ENCODE peak calls at places on chromosomes 13 and 19, in seven cellular contexts. One of them, this sample, is unnamed.

GRCh38 chr19:36638862-36639510 is 27.7 kb downstream of the ZNF461 start:
- DNase-seq in AG09319: no peak
- DNase-seq in heart right ventricle: no peak
- DNase-seq in NB4: peak; percentile 1
- DNase-seq in AG10803: no peak
- DNase-seq in cardiac muscle cell: no peak
- DNase-seq in endodermal cell: no peak
- DNase-seq in this sample: no peak

GRCh38 chr13:49495783-49496762 is at the start of gene PHF11:
- DNase-seq in AG09319: no peak
- DNase-seq in heart right ventricle: peak; percentile 82
- DNase-seq in NB4: peak; percentile 89
- DNase-seq in AG10803: peak; percentile 78
- DNase-seq in cardiac muscle cell: peak; percentile 64
- DNase-seq in endodermal cell: peak; percentile 89
- DNase-seq in this sample: peak; percentile 70

GRCh38 chr19:35038623-35039512 is 2.7 kb upstream of the HPN start:
- DNase-seq in AG09319: no peak
- DNase-seq in heart right ventricle: no peak
- DNase-seq in NB4: peak; percentile 43
- DNase-seq in AG10803: peak; percentile 32
- DNase-seq in cardiac muscle cell: no peak
- DNase-seq in endodermal cell: no peak
- DNase-seq in this sample: no peak

GRCh38 chr13:47175172-47175806 is 278.4 kb upstream of the HTR2A start:
- DNase-seq in AG09319: peak; percentile 40
- DNase-seq in heart right ventricle: no peak
- DNase-seq in NB4: peak; percentile 56
- DNase-seq in AG10803: peak; percentile 86
- DNase-seq in cardiac muscle cell: no peak
- DNase-seq in endodermal cell: no peak
- DNase-seq in this sample: no peak

GRCh38 chr13:72808917-72809500 is 27.1 kb downstream of the PIBF1 start:
- DNase-seq in AG09319: no peak
- DNase-seq in heart right ventricle: no peak
- DNase-seq in NB4: peak; percentile 29
- DNase-seq in AG10803: peak; percentile 4
- DNase-seq in cardiac muscle cell: peak; percentile 13
- DNase-seq in endodermal cell: no peak
- DNase-seq in this sample: no peak

GRCh38 chr13:95924389-95924994 is 128.7 kb downstream of the UGGT2 start:
- DNase-seq in AG09319: peak; percentile 40
- DNase-seq in heart right ventricle: no peak
- DNase-seq in NB4: peak; percentile 88
- DNase-seq in AG10803: peak; percentile 91
- DNase-seq in cardiac muscle cell: peak; percentile 13
- DNase-seq in endodermal cell: peak; percentile 57
- DNase-seq in this sample: no peak

GRCh38 chr13:98664047-98664446 is 87.1 kb upstream of the STK24 start:
- DNase-seq in AG09319: no peak
- DNase-seq in heart right ventricle: no peak
- DNase-seq in NB4: no peak
- DNase-seq in AG10803: peak; percentile 40
- DNase-seq in cardiac muscle cell: no peak
- DNase-seq in endodermal cell: no peak
- DNase-seq in this sample: no peak

GRCh38 chr19:1400281-1401137 is 833 bp downstream of the GAMT start:
- DNase-seq in AG09319: no peak
- DNase-seq in heart right ventricle: peak; percentile 68
- DNase-seq in NB4: no peak
- DNase-seq in AG10803: peak; percentile 13
- DNase-seq in cardiac muscle cell: peak; percentile 80
- DNase-seq in endodermal cell: no peak
- DNase-seq in this sample: no peak

GRCh38 chr19:47022541-47023447 is 3.2 kb downstream of the NPAS1 start:
- DNase-seq in AG09319: no peak
- DNase-seq in heart right ventricle: no peak
- DNase-seq in NB4: no peak
- DNase-seq in AG10803: no peak
- DNase-seq in cardiac muscle cell: no peak
- DNase-seq in endodermal cell: peak; percentile 71
- DNase-seq in this sample: no peak

GRCh38 chr13:114004416-114005205 is 30.7 kb upstream of the C13orf46 start:
- DNase-seq in AG09319: no peak
- DNase-seq in heart right ventricle: no peak
- DNase-seq in NB4: no peak
- DNase-seq in AG10803: no peak
- DNase-seq in cardiac muscle cell: no peak
- DNase-seq in endodermal cell: no peak
- DNase-seq in this sample: no peak

GRCh38 chr13:60165391-60166099 is 1.8 kb upstream of the DIAPH3 start:
- DNase-seq in AG09319: no peak
- DNase-seq in heart right ventricle: no peak
- DNase-seq in NB4: no peak
- DNase-seq in AG10803: peak; percentile 12
- DNase-seq in cardiac muscle cell: no peak
- DNase-seq in endodermal cell: no peak
- DNase-seq in this sample: no peak

GRCh38 chr19:5692785-5693194 is 2.7 kb downstream of the RPL36 start:
- DNase-seq in AG09319: no peak
- DNase-seq in heart right ventricle: no peak
- DNase-seq in NB4: peak; percentile 43
- DNase-seq in AG10803: no peak
- DNase-seq in cardiac muscle cell: no peak
- DNase-seq in endodermal cell: no peak
- DNase-seq in this sample: no peak

GRCh38 chr13:41652735-41653361 is 195.5 kb downstream of the RGCC start:
- DNase-seq in AG09319: peak; percentile 45
- DNase-seq in heart right ventricle: peak; percentile 42
- DNase-seq in NB4: peak; percentile 65
- DNase-seq in AG10803: peak; percentile 78
- DNase-seq in cardiac muscle cell: peak; percentile 14
- DNase-seq in endodermal cell: no peak
- DNase-seq in this sample: no peak

GRCh38 chr13:71798723-71799122 is 68.3 kb downstream of the DACH1 start:
- DNase-seq in AG09319: no peak
- DNase-seq in heart right ventricle: no peak
- DNase-seq in NB4: no peak
- DNase-seq in AG10803: no peak
- DNase-seq in cardiac muscle cell: no peak
- DNase-seq in endodermal cell: no peak
- DNase-seq in this sample: no peak

GRCh38 chr19:19142347-19142746 is 4.1 kb upstream of the TMEM161A start:
- DNase-seq in AG09319: no peak
- DNase-seq in heart right ventricle: no peak
- DNase-seq in NB4: no peak
- DNase-seq in AG10803: no peak
- DNase-seq in cardiac muscle cell: no peak
- DNase-seq in endodermal cell: peak; percentile 24
- DNase-seq in this sample: no peak

GRCh38 chr19:41774515-41774980 is 19.2 kb downstream of the CEACAM6 start:
- DNase-seq in AG09319: no peak
- DNase-seq in heart right ventricle: no peak
- DNase-seq in NB4: no peak
- DNase-seq in AG10803: no peak
- DNase-seq in cardiac muscle cell: no peak
- DNase-seq in endodermal cell: no peak
- DNase-seq in this sample: no peak

GRCh38 chr19:1672038-1672768 is 19.8 kb upstream of the TCF3 start:
- DNase-seq in AG09319: no peak
- DNase-seq in heart right ventricle: no peak
- DNase-seq in NB4: peak; percentile 59
- DNase-seq in AG10803: peak; percentile 31
- DNase-seq in cardiac muscle cell: peak; percentile 59
- DNase-seq in endodermal cell: peak; percentile 72
- DNase-seq in this sample: no peak

GRCh38 chr19:1172353-1173159 is 1.5 kb downstream of the SBNO2 start:
- DNase-seq in AG09319: no peak
- DNase-seq in heart right ventricle: peak; percentile 62
- DNase-seq in NB4: no peak
- DNase-seq in AG10803: peak; percentile 67
- DNase-seq in cardiac muscle cell: no peak
- DNase-seq in endodermal cell: no peak
- DNase-seq in this sample: no peak

GRCh38 chr19:33876192-33876591 is 79.5 kb downstream of the KCTD15 start:
- DNase-seq in AG09319: no peak
- DNase-seq in heart right ventricle: no peak
- DNase-seq in NB4: no peak
- DNase-seq in AG10803: no peak
- DNase-seq in cardiac muscle cell: no peak
- DNase-seq in endodermal cell: no peak
- DNase-seq in this sample: no peak

GRCh38 chr13:64255988-64256387 is 2840.3 kb upstream of the PCDH20 start:
- DNase-seq in AG09319: no peak
- DNase-seq in heart right ventricle: no peak
- DNase-seq in NB4: no peak
- DNase-seq in AG10803: no peak
- DNase-seq in cardiac muscle cell: no peak
- DNase-seq in endodermal cell: no peak
- DNase-seq in this sample: no peak

GRCh38 chr13:36242761-36243160 is 28.4 kb upstream of the SOHLH2 start:
- DNase-seq in AG09319: no peak
- DNase-seq in heart right ventricle: no peak
- DNase-seq in NB4: no peak
- DNase-seq in AG10803: no peak
- DNase-seq in cardiac muscle cell: no peak
- DNase-seq in endodermal cell: no peak
- DNase-seq in this sample: no peak

GRCh38 chr13:46866150-46866549 is 30.7 kb downstream of the HTR2A start:
- DNase-seq in AG09319: peak; percentile 27
- DNase-seq in heart right ventricle: no peak
- DNase-seq in NB4: peak; percentile 98
- DNase-seq in AG10803: peak; percentile 42
- DNase-seq in cardiac muscle cell: peak; percentile 24
- DNase-seq in endodermal cell: peak; percentile 62
- DNase-seq in this sample: peak; percentile 13

GRCh38 chr19:43305642-43306041 is 36.3 kb upstream of the PSG9 start:
- DNase-seq in AG09319: no peak
- DNase-seq in heart right ventricle: no peak
- DNase-seq in NB4: peak; percentile 3
- DNase-seq in AG10803: no peak
- DNase-seq in cardiac muscle cell: no peak
- DNase-seq in endodermal cell: no peak
- DNase-seq in this sample: no peak

GRCh38 chr19:57947088-57947418 is 453 bp downstream of the ZNF256 start:
- DNase-seq in AG09319: no peak
- DNase-seq in heart right ventricle: no peak
- DNase-seq in NB4: no peak
- DNase-seq in AG10803: no peak
- DNase-seq in cardiac muscle cell: peak; percentile 1
- DNase-seq in endodermal cell: no peak
- DNase-seq in this sample: no peak

DNA sequence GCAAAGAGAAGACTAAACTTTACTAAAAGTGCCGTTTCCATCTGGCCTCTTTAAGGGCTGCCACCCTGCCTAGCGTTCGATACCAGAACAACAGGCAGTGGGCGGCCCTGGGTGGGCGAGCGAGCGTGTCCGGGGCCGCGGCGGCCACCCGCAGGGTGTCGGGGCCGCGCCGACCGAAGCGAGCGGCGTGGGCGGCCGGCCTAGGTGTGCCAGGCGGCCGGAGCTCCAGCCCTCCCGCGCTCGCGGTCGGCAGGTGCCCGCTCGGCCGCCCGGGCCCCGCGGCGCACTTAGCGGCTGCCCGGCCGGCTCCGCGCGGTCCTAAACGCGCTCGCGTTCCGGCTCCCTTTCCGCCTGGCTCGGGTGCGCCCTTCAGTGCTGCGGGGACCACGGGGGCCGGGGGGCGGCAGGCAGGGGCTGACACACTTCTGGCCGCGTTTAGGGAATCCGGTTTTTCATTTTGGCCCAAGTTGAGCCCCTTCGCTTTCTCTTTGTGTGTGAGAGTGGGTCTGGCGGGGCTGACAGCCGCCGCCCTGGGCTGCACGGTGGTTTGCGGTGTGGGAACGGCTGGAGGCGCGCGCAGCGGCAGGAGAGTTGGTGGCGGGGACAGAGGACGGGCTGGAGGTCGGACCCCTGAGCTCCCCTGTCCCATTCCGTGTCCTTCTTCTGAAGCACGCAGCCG is 2.9 kb downstream of the FGF9 start:
- DNase-seq in AG09319: no peak
- DNase-seq in heart right ventricle: no peak
- DNase-seq in NB4: peak; percentile 66
- DNase-seq in AG10803: no peak
- DNase-seq in cardiac muscle cell: peak; percentile 84
- DNase-seq in endodermal cell: peak; percentile 84
- DNase-seq in this sample: peak; percentile 43
- TF ChIP-seq CTCF in AG09319: no peak
- TF ChIP-seq CTCF in heart right ventricle: no peak
- TF ChIP-seq CTCF in NB4: no peak
- TF ChIP-seq CTCF in AG10803: no peak
- TF ChIP-seq CTCF in cardiac muscle cell: no peak
- TF ChIP-seq CTCF in endodermal cell: peak; percentile 56
- TF ChIP-seq CTCF in this sample: peak; percentile 38

GRCh38 chr13:110616103-110617101 is 1.1 kb downstream of the NAXD start:
- DNase-seq in AG09319: peak; percentile 34
- DNase-seq in heart right ventricle: no peak
- DNase-seq in NB4: peak; percentile 62
- DNase-seq in AG10803: peak; percentile 62
- DNase-seq in cardiac muscle cell: no peak
- DNase-seq in endodermal cell: peak; percentile 69
- DNase-seq in this sample: no peak
- TF ChIP-seq CTCF in AG09319: peak; percentile 15
- TF ChIP-seq CTCF in heart right ventricle: peak; percentile 13
- TF ChIP-seq CTCF in NB4: peak; percentile 9
- TF ChIP-seq CTCF in AG10803: peak; percentile 30
- TF ChIP-seq CTCF in cardiac muscle cell: peak; percentile 17
- TF ChIP-seq CTCF in endodermal cell: peak; percentile 40
- TF ChIP-seq CTCF in this sample: no peak

GRCh38 chr13:30111810-30112209 is 195.5 kb downstream of the KATNAL1 start:
- DNase-seq in AG09319: no peak
- DNase-seq in heart right ventricle: no peak
- DNase-seq in NB4: peak; percentile 57
- DNase-seq in AG10803: no peak
- DNase-seq in cardiac muscle cell: no peak
- DNase-seq in endodermal cell: peak; percentile 76
- DNase-seq in this sample: no peak
- TF ChIP-seq CTCF in AG09319: peak; percentile 17
- TF ChIP-seq CTCF in heart right ventricle: no peak
- TF ChIP-seq CTCF in NB4: peak; percentile 32
- TF ChIP-seq CTCF in AG10803: peak; percentile 28
- TF ChIP-seq CTCF in cardiac muscle cell: peak; percentile 10
- TF ChIP-seq CTCF in endodermal cell: peak; percentile 64
- TF ChIP-seq CTCF in this sample: peak; percentile 31

DNA sequence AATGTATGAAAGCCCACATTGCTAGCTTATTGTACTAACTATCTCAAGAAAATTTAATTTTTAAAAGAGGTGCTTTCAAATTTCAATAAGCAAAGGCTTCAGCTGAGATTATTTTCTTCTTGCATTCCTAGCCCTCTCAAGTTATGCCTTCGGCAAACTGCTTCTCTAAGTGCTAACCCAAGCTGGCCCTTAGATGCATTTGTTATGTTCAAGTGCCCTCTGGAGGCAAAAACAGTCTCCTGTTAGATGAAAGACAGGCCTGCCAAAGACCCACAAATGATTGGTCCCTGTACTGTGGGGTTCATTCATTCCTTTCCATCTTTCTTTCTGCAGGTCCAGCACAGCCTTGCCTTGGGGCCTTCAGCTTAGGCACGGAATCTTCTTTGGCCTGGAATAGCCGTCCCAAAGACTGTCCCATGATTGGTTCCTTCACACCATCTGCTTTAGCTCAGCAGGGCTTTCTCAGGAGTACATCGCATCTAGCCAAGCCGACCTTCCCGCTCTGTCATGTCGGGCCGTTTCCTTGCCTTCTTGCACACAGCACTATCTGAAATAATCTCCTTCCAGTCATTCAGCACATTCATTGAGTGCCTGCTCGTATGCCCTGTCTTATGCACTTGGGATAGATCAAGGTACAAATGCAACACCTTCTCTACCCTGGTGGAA is 26.4 kb upstream of the TPTE2 start:
- DNase-seq in AG09319: no peak
- DNase-seq in heart right ventricle: peak; percentile 12
- DNase-seq in NB4: peak; percentile 75
- DNase-seq in AG10803: peak; percentile 34
- DNase-seq in cardiac muscle cell: no peak
- DNase-seq in endodermal cell: peak; percentile 50
- DNase-seq in this sample: no peak
- TF ChIP-seq CTCF in AG09319: peak; percentile 23
- TF ChIP-seq CTCF in heart right ventricle: peak; percentile 64
- TF ChIP-seq CTCF in NB4: peak; percentile 38
- TF ChIP-seq CTCF in AG10803: peak; percentile 41
- TF ChIP-seq CTCF in cardiac muscle cell: peak; percentile 51
- TF ChIP-seq CTCF in endodermal cell: peak; percentile 69
- TF ChIP-seq CTCF in this sample: peak; percentile 24

This sample was measured in progenitor cell of endocrine pancreas.